ENCODE peak calls at places on chromosome 1, in ten cellular contexts. I, B, V, K, G, E, W, F, L and Z are unnamed samples.

GRCh38 chr1:204046346-204046745 is 26.6 kb upstream of the SOX13 start:
- DNase-seq in V (no peak), F (no peak), G (no peak), I (peak), E (no peak), K (no peak), W (no peak), B (no peak), L (no peak), Z (no peak)

GRCh38 chr1:245182028-245182427 is 27.2 kb downstream of the KIF26B start:
- DNase-seq in E (no peak), V (no peak), K (no peak), W (no peak), G (no peak), F (no peak), I (no peak), L (no peak), B (no peak), Z (no peak)

GRCh38 chr1:55504306-55504706 is 289.1 kb upstream of the USP24 start:
- DNase-seq in B (no peak), E (peak), F (no peak), V (no peak), L (no peak), G (no peak), K (no peak), W (no peak), I (no peak), Z (peak)

GRCh38 chr1:228011721-228012311 is 5.0 kb downstream of the WNT3A start:
- DNase-seq in L (no peak), I (no peak), K (no peak), F (peak), E (no peak), B (no peak), V (no peak), G (peak), W (peak), Z (no peak)

GRCh38 chr1:214587165-214587564 is 15.8 kb upstream of the CENPF start:
- DNase-seq in I (no peak), V (no peak), K (no peak), L (no peak), E (no peak), G (no peak), F (no peak), W (no peak), B (no peak), Z (no peak)

GRCh38 chr1:166511754-166512153 is 327.5 kb upstream of the POGK start:
- DNase-seq in L (no peak), W (no peak), K (no peak), V (no peak), B (no peak), F (no peak), E (no peak), G (no peak), I (no peak), Z (no peak)

GRCh38 chr1:94654919-94655318 is 113.4 kb upstream of the F3 start:
- DNase-seq in I (no peak), V (no peak), B (no peak), W (no peak), F (no peak), L (no peak), E (no peak), G (no peak), K (no peak), Z (no peak)

GRCh38 chr1:224447251-224447650 is 12.7 kb upstream of the WDR26 start:
- DNase-seq in B (peak), K (no peak), L (no peak), F (no peak), V (no peak), W (no peak), I (peak), G (no peak), E (peak), Z (no peak)

GRCh38 chr1:207740224-207740623 is 11.6 kb upstream of the CD46 start:
- DNase-seq in B (no peak), W (no peak), I (no peak), F (no peak), K (no peak), V (no peak), G (no peak), E (no peak), L (no peak), Z (no peak)

GRCh38 chr1:117638759-117639158 is 32.9 kb downstream of the TENT5C start:
- DNase-seq in V (no peak), G (no peak), B (no peak), K (no peak), I (no peak), F (no peak), L (no peak), W (no peak), E (no peak), Z (no peak)

GRCh38 chr1:93815738-93816110 is 63.3 kb downstream of the DNTTIP2 start:
- DNase-seq in V (no peak), L (no peak), F (no peak), K (no peak), W (no peak), G (no peak), B (peak), I (no peak), E (peak), Z (no peak)

GRCh38 chr1:30903343-30904034 is 5.1 kb downstream of the SDC3 start:
- DNase-seq in F (peak), B (no peak), L (peak), K (no peak), I (no peak), E (peak), W (peak), G (peak), V (no peak), Z (no peak)

GRCh38 chr1:82330330-82330729 is 529.6 kb downstream of the ADGRL2 start:
- DNase-seq in W (no peak), B (no peak), G (no peak), K (no peak), V (no peak), E (no peak), I (no peak), F (no peak), L (no peak), Z (no peak)

GRCh38 chr1:21946836-21947587 is 9.9 kb upstream of the HSPG2 start:
- DNase-seq in B (no peak), F (no peak), K (no peak), V (peak), G (no peak), I (no peak), E (no peak), L (no peak), W (no peak), Z (no peak)

GRCh38 chr1:74995848-74996247 is 138.3 kb upstream of the LHX8 start:
- DNase-seq in W (no peak), B (no peak), G (no peak), K (no peak), L (no peak), V (no peak), I (no peak), E (no peak), F (no peak), Z (no peak)

GRCh38 chr1:4113897-4114296 is 213.8 kb upstream of the C1orf174 start:
- DNase-seq in K (no peak), G (no peak), E (no peak), W (no peak), V (no peak), L (no peak), F (no peak), I (no peak), B (no peak), Z (no peak)

GRCh38 chr1:38183094-38183493 is 136.5 kb upstream of the POU3F1 start:
- DNase-seq in G (no peak), E (peak), L (no peak), W (peak), F (no peak), K (no peak), V (peak), I (peak), B (no peak), Z (no peak)

GRCh38 chr1:14190508-14190907 is 408.0 kb upstream of the KAZN start:
- DNase-seq in I (peak), E (peak), G (no peak), K (no peak), L (no peak), F (no peak), V (no peak), W (no peak), B (no peak), Z (peak)

GRCh38 chr1:222546548-222547259 is 1.2 kb downstream of the HHIPL2 start:
- DNase-seq in V (no peak), B (peak), W (peak), L (no peak), G (no peak), K (no peak), F (no peak), E (peak), I (peak), Z (peak)

DNA sequence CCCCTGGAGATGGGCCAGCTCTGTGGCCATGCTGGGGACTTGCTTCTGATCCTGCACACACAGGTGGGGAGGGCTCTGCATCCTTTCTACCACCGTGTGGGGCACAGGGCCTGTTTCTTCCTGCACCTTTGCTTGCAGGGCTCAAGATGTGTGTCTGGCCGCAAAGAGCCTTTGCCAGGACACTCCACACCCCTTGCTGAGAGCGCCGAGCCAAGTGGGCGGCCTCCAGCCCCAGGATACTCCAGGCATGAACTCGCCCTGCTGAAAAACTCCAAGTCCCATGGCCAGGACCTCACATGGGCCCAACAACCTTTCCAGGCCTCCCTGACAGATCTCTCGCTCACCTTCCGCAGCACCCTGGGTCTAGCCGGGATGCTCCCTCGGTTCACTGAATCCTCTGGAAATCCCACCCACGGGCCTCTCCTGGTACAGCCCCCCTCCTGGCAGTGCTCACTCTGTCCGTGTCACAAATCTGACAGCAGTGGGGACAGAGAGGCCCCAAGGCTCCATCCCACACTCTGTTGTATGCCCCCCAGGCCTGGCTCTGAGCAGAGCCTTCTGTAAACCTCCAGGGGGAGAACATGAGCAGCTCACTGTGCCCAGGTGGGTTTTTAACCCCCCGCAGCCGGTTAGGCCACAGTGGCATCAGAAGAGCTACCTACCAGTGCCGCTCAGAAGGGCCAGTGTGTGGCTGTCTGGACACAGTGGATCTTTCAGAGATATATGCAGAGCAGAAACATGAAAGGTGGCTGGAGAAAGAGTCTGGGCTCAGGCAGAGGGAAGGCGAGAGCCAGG is 11.8 kb upstream of the GPR153 start:
- DNase-seq in K (no peak), W (peak), B (no peak), L (no peak), I (no peak), V (no peak), G (no peak), F (no peak), E (peak), Z (no peak)
- H3K4me3 ChIP-seq in K (no peak), W (no peak), B (no peak), L (no peak), I (no peak), V (no peak), G (no peak), F (no peak), E (no peak), Z (no peak)

GRCh38 chr1:110951161-110951560 is 12.6 kb downstream of the LRIF1 start:
- DNase-seq in L (no peak), V (no peak), E (no peak), K (no peak), F (no peak), G (no peak), I (no peak), B (no peak), W (no peak), Z (no peak)

GRCh38 chr1:110944806-110945205 is 18.9 kb downstream of the LRIF1 start:
- DNase-seq in I (no peak), B (no peak), F (no peak), K (no peak), L (no peak), W (no peak), G (no peak), E (no peak), V (no peak), Z (no peak)

GRCh38 chr1:110952031-110952430 is 11.7 kb downstream of the LRIF1 start:
- DNase-seq in G (no peak), E (no peak), W (no peak), L (no peak), F (no peak), I (no peak), B (no peak), V (no peak), K (no peak), Z (no peak)

GRCh38 chr1:110945626-110946025 is 18.1 kb downstream of the LRIF1 start:
- DNase-seq in F (no peak), L (no peak), W (no peak), K (no peak), E (no peak), B (no peak), I (no peak), V (no peak), G (no peak), Z (no peak)

GRCh38 chr1:110948038-110948810 is 15.5 kb downstream of the LRIF1 start:
- DNase-seq in L (no peak), E (peak), K (no peak), V (no peak), W (no peak), F (no peak), B (peak), I (peak), G (no peak), Z (no peak)
- H3K4me3 ChIP-seq in L (no peak), E (no peak), K (no peak), V (no peak), W (no peak), F (no peak), B (no peak), I (no peak), G (no peak), Z (no peak)

GRCh38 chr1:36381405-36381804 is 4.3 kb downstream of the STK40 start:
- DNase-seq in F (no peak), E (no peak), B (no peak), L (no peak), V (no peak), W (no peak), G (no peak), I (no peak), K (no peak), Z (no peak)

GRCh38 chr1:36382231-36382630 is 3.5 kb downstream of the STK40 start:
- DNase-seq in I (no peak), G (no peak), B (no peak), F (no peak), V (no peak), W (no peak), K (no peak), L (peak), E (no peak), Z (no peak)

GRCh38 chr1:36380003-36380631 is 5.6 kb downstream of the STK40 start:
- DNase-seq in K (no peak), E (no peak), F (no peak), W (no peak), L (peak), G (no peak), B (no peak), V (peak), I (no peak), Z (no peak)

GRCh38 chr1:36382669-36383068 is 3.1 kb downstream of the STK40 start:
- DNase-seq in B (no peak), K (no peak), V (no peak), L (peak), G (no peak), E (no peak), W (no peak), F (no peak), I (no peak), Z (no peak)

GRCh38 chr1:36380782-36381181 is 4.9 kb downstream of the STK40 start:
- DNase-seq in F (no peak), L (peak), E (no peak), K (no peak), W (no peak), V (no peak), B (no peak), G (no peak), I (no peak), Z (no peak)
- H3K4me3 ChIP-seq in F (no peak), L (no peak), E (no peak), K (no peak), W (no peak), V (no peak), B (no peak), G (no peak), I (no peak), Z (no peak)

DNA sequence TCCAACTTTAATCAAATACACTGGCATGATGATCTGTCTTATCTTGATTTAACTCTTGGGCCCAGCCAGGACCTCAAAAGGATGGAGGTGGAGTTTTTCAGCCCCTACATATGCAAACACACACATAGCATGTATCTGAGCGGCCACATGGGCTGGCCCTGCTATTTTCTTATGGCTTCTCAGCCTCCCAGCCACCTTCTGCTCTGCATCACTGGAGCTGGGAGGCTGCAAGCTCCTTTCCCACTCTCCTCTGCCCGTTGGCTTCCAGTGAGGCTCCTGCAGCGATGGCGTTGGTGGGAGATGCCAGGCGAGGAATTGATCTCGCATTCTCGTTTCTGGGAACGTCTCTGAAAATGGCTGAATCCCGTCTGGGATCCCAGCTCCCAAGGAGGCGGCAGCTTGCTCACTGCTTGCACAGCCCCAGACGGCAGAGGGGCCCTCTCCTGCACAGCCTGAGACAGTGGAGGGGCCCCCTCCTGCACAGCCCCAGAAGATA is 1.7 kb upstream of the PRXL2B start:
- DNase-seq in E (no peak), L (peak), G (no peak), W (no peak), F (no peak), B (no peak), K (peak), I (no peak), V (no peak), Z (no peak)
- H3K4me3 ChIP-seq in E (peak), L (peak), G (no peak), W (no peak), F (peak), B (peak), K (peak), I (peak), V (peak), Z (peak)

GRCh38 chr1:76939107-76939816 is 72.0 kb downstream of the ST6GALNAC5 start:
- DNase-seq in F (no peak), W (no peak), E (peak), K (peak), V (no peak), L (no peak), G (no peak), I (peak), B (peak), Z (peak)
- H3K4me3 ChIP-seq in F (no peak), W (no peak), E (no peak), K (no peak), V (no peak), L (no peak), G (no peak), I (no peak), B (no peak), Z (no peak)

GRCh38 chr1:220877348-220878095 is 1.7 kb upstream of the HLX start:
- DNase-seq in W (peak), V (peak), G (no peak), B (no peak), F (no peak), K (no peak), L (no peak), E (no peak), I (peak), Z (no peak)

GRCh38 chr1:220880367-220880680 is 1.1 kb downstream of the HLX start:
- DNase-seq in K (no peak), E (no peak), W (no peak), V (no peak), L (no peak), I (peak), B (no peak), F (no peak), G (no peak), Z (no peak)

GRCh38 chr1:220878223-220879081 is 791 bp upstream of the HLX start:
- DNase-seq in E (no peak), G (no peak), W (peak), I (peak), V (peak), B (no peak), L (peak), F (no peak), K (peak), Z (no peak)

GRCh38 chr1:220879509-220880366 is 495 bp downstream of the HLX start:
- DNase-seq in V (peak), I (peak), B (no peak), F (peak), G (peak), K (peak), E (peak), W (peak), L (peak), Z (no peak)

GRCh38 chr1:220879090-220879508 is at the start of gene HLX:
- DNase-seq in K (peak), I (peak), V (peak), B (peak), L (peak), G (peak), F (peak), E (peak), W (peak), Z (no peak)
- H3K4me3 ChIP-seq in K (peak), I (peak), V (peak), B (peak), L (peak), G (peak), F (peak), E (peak), W (peak), Z (peak)

GRCh38 chr1:156889802-156890585 is 3.5 kb upstream of the PEAR1 start:
- DNase-seq in G (peak), W (peak), F (peak), V (peak), E (peak), K (peak), B (peak), L (peak), I (peak), Z (no peak)

GRCh38 chr1:156893048-156893953 is at the start of gene PEAR1:
- DNase-seq in W (peak), L (peak), K (no peak), B (no peak), V (peak), F (no peak), G (peak), I (no peak), E (peak), Z (no peak)

GRCh38 chr1:156894711-156895407 is 1.3 kb downstream of the PEAR1 start:
- DNase-seq in V (no peak), W (no peak), E (peak), G (peak), L (peak), F (no peak), K (no peak), I (no peak), B (no peak), Z (no peak)

GRCh38 chr1:156894001-156894400 is 483 bp downstream of the PEAR1 start:
- DNase-seq in L (peak), K (no peak), V (no peak), F (no peak), I (no peak), E (peak), W (no peak), G (peak), B (no peak), Z (no peak)

DNA sequence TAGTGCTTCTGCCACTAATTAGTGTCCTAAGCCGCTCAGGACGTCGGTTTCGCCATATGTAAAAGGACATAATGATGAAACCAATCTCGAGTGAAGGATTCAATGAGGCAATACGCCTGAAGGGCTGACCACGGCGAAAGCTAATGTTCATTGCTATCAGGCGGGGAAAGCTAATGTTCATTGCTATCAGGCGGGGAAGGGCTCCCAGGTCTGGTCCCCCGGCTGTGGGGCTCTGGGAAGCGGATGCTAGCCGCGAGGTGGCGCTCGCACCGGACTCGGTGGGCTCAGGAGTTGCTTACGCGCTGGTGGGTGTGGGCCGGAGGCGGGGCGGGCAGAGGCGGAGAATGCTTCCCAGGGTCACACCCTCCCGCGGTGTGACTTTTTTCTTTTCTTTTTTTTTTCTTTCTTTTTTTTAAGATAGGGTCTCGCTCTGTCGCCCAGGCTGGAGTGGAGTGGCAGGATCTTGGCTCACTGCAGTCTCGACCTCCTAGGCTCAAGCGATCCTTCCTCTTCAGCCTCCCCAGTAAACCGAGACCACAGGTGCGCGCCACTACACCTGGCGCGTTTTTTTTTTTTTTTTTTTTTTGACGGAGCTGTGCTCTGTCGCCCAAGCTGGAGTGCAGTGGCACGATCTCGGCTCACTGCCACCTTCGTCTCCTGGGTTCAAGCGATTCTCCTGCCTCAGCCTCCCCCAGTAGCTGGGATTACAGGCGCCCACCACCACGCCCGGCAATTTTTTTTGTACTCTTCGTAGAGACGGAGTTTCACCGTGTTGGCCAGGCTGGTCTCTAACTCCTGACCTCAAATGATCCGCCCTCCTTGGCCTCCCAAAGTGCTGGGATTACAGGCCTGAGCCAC is 1.1 kb upstream of the PEAR1 start:
- DNase-seq in K (peak), G (peak), F (peak), E (peak), L (peak), I (peak), V (peak), B (peak), W (peak), Z (no peak)
- H3K4me3 ChIP-seq in K (no peak), G (peak), F (peak), E (peak), L (peak), I (peak), V (peak), B (peak), W (peak), Z (peak)

GRCh38 chr1:46203738-46204405 is 738 bp downstream of the LURAP1 start:
- DNase-seq in I (peak), F (peak), G (no peak), E (no peak), W (peak), L (no peak), K (no peak), B (no peak), V (peak), Z (no peak)
- H3K4me3 ChIP-seq in I (peak), F (peak), G (peak), E (peak), W (peak), L (peak), K (no peak), B (peak), V (peak), Z (peak)